ENCODE peak calls at places on chromosomes 16 and 17, in ten cellular contexts. Q, Y, G, R, D, I, C, H, M and Z are unnamed samples.

GRCh38 chr16:86199182-86199581 is 300.2 kb downstream of the IRF8 start:
- DNase-seq in H (no peak), Y (no peak), C (no peak), M (no peak), G (no peak), I (no peak), Q (no peak), D (no peak), R (no peak), Z (no peak)

GRCh38 chr17:81328925-81329278 is 33.8 kb upstream of the SLC38A10 start:
- DNase-seq in I (no peak), Y (no peak), Q (no peak), D (peak), H (no peak), M (peak), R (peak), C (no peak), G (peak), Z (no peak)

GRCh38 chr17:4354862-4355514 is 11.5 kb downstream of the UBE2G1 start:
- DNase-seq in D (no peak), Y (no peak), Q (no peak), R (no peak), I (no peak), H (no peak), C (peak), G (no peak), M (peak), Z (no peak)

GRCh38 chr17:35291802-35292201 is 48.9 kb downstream of the SLFN5 start:
- DNase-seq in I (no peak), Y (no peak), D (no peak), G (no peak), H (no peak), R (no peak), Q (no peak), C (no peak), M (no peak), Z (no peak)

GRCh38 chr16:67170168-67170947 is at the start of gene NOL3:
- DNase-seq in C (peak), Y (no peak), I (peak), Q (peak), H (no peak), M (peak), G (peak), D (peak), R (peak), Z (peak)

GRCh38 chr17:56314026-56314425 is 160.8 kb downstream of the ANKFN1 start:
- DNase-seq in G (no peak), Q (no peak), D (no peak), H (no peak), Y (no peak), R (peak), I (no peak), C (no peak), M (no peak), Z (no peak)

GRCh38 chr17:39173539-39174274 is 7.7 kb upstream of the ARL5C start:
- DNase-seq in M (no peak), Q (no peak), H (no peak), G (no peak), Y (no peak), I (no peak), R (no peak), D (no peak), C (no peak), Z (no peak)

GRCh38 chr16:28264656-28265055 is 27.7 kb upstream of the SBK1 start:
- DNase-seq in R (peak), Y (peak), I (no peak), D (no peak), C (peak), G (no peak), H (peak), Q (no peak), M (no peak), Z (peak)

GRCh38 chr17:81093576-81094223 is 58.7 kb downstream of the BAIAP2 start:
- DNase-seq in M (no peak), Y (no peak), D (no peak), C (no peak), G (no peak), I (no peak), R (no peak), H (no peak), Q (no peak), Z (no peak)

GRCh38 chr17:76234354-76234679 is 6.0 kb downstream of the RNF157 start:
- DNase-seq in G (no peak), C (no peak), Q (no peak), H (no peak), D (no peak), Y (no peak), I (no peak), M (no peak), R (no peak), Z (no peak)

GRCh38 chr17:54947396-54947795 is 21.1 kb downstream of the COX11 start:
- DNase-seq in R (peak), D (no peak), G (no peak), C (peak), Q (no peak), M (no peak), I (no peak), Y (no peak), H (no peak), Z (no peak)

GRCh38 chr16:56048425-56049100 is 142.7 kb upstream of the GNAO1 start:
- DNase-seq in D (no peak), R (peak), G (no peak), M (no peak), Y (no peak), C (no peak), Q (no peak), H (no peak), I (no peak), Z (no peak)

GRCh38 chr17:3011891-3012290 is 51.5 kb downstream of the OR1D5 start:
- DNase-seq in C (peak), Q (no peak), H (no peak), D (no peak), M (no peak), R (no peak), Y (no peak), I (no peak), G (no peak), Z (peak)

GRCh38 chr16:8848939-8849391 is 19.8 kb downstream of the CARHSP1 start:
- DNase-seq in Y (no peak), G (peak), M (no peak), H (no peak), Q (no peak), D (peak), I (no peak), C (no peak), R (peak), Z (no peak)

GRCh38 chr16:4323845-4324478 is 8.1 kb downstream of the GLIS2 start:
- DNase-seq in Y (no peak), M (peak), C (no peak), R (no peak), I (peak), D (peak), G (peak), Q (peak), H (no peak), Z (peak)

GRCh38 chr17:44105483-44105882 is 18.0 kb downstream of the HDAC5 start:
- DNase-seq in C (no peak), Y (no peak), G (no peak), H (no peak), Q (no peak), M (no peak), I (no peak), R (no peak), D (no peak), Z (no peak)

GRCh38 chr16:73172621-73173312 is 124.8 kb upstream of the ZFHX3 start:
- DNase-seq in R (no peak), Q (peak), H (peak), I (peak), G (peak), Y (peak), C (peak), D (peak), M (peak), Z (peak)

GRCh38 chr16:62038225-62038624 is 2.0 kb upstream of the CDH8 start:
- DNase-seq in R (no peak), Q (no peak), Y (no peak), M (no peak), C (no peak), I (no peak), G (no peak), H (no peak), D (no peak), Z (no peak)

GRCh38 chr16:62034236-62035114 is 1.8 kb downstream of the CDH8 start:
- DNase-seq in Y (no peak), D (no peak), G (no peak), M (peak), R (no peak), Q (no peak), I (no peak), H (peak), C (no peak), Z (no peak)

GRCh38 chr16:62035115-62036092 is 834 bp downstream of the CDH8 start:
- DNase-seq in I (no peak), G (no peak), D (no peak), H (peak), Y (no peak), M (peak), Q (no peak), C (no peak), R (no peak), Z (no peak)

GRCh38 chr16:62036807-62037135 is 533 bp upstream of the CDH8 start:
- DNase-seq in M (peak), D (no peak), Q (no peak), Y (no peak), C (no peak), R (no peak), G (no peak), I (no peak), H (no peak), Z (no peak)

DNA sequence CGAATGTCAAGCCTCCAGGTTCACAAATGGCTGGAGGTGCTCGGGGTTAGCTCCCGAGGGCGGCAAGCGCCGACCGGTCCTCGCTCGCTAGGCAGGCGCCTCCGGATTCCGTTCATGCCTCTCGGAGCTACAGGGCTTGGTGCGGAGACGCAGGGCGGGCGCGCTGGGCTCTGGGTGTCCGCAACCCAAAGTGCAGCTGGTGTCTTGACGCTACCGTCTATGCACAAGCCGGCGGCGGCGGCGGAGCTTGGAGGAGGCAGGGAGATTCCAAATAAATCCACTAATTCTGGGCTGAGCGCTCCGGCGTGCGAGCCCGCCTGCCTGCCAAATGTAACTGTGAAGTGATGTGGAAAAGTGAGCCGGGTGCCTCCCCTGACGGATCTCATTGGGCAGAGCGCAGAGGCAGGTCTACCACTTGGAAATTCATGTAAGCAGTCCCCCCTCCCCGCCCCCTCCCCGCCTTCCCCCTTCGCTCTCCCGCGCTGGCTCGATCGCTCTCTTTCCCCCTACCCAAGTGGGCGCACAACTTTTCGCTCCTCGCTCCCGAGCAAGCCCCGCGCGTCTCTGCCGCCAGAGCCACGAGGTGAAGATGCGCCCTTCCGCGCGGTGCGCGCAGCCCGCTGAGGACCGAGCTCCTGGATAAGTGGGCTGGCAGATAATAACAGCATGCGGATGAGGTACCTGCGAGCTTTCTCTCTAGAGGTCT is at the start of gene CDH8:
- DNase-seq in M (peak), H (peak), G (no peak), Y (no peak), R (no peak), D (peak), C (no peak), Q (no peak), I (no peak), Z (no peak)
- H3K4me3 ChIP-seq in M (peak), H (peak), G (peak), Y (no peak), R (no peak), D (peak), C (no peak), Q (peak), I (no peak), Z (peak)

GRCh38 chr17:42018339-42018738 is 1.1 kb upstream of the DNAJC7 start:
- DNase-seq in D (no peak), G (no peak), Y (no peak), Q (no peak), R (peak), C (no peak), M (peak), I (no peak), H (no peak), Z (no peak)
- H3K4me3 ChIP-seq in D (peak), G (peak), Y (peak), Q (peak), R (peak), C (no peak), M (peak), I (no peak), H (peak), Z (peak)

GRCh38 chr17:82613283-82614094 is 34.8 kb downstream of the WDR45B start:
- DNase-seq in R (no peak), M (peak), Y (no peak), D (no peak), G (no peak), C (no peak), H (no peak), I (no peak), Q (no peak), Z (no peak)
- H3K4me3 ChIP-seq in R (no peak), M (no peak), Y (no peak), D (no peak), G (no peak), C (no peak), H (no peak), I (no peak), Q (no peak), Z (no peak)

GRCh38 chr17:6947745-6948144 is 48.1 kb upstream of the ALOX12 start:
- DNase-seq in C (no peak), H (no peak), M (no peak), G (no peak), Q (no peak), R (no peak), I (no peak), Y (no peak), D (no peak), Z (no peak)

GRCh38 chr17:6948976-6949375 is 46.9 kb upstream of the ALOX12 start:
- DNase-seq in M (no peak), R (no peak), D (no peak), G (no peak), Q (no peak), C (no peak), Y (no peak), I (no peak), H (no peak), Z (no peak)

GRCh38 chr17:6953689-6954088 is 42.2 kb upstream of the ALOX12 start:
- DNase-seq in G (no peak), H (no peak), I (no peak), Y (no peak), D (no peak), Q (no peak), M (no peak), R (no peak), C (no peak), Z (no peak)

GRCh38 chr17:6948562-6948961 is 47.3 kb upstream of the ALOX12 start:
- DNase-seq in R (peak), Y (no peak), D (no peak), G (no peak), C (no peak), I (no peak), M (no peak), Q (no peak), H (no peak), Z (no peak)
- H3K4me3 ChIP-seq in R (no peak), Y (no peak), D (no peak), G (no peak), C (no peak), I (no peak), M (no peak), Q (no peak), H (no peak), Z (no peak)

DNA sequence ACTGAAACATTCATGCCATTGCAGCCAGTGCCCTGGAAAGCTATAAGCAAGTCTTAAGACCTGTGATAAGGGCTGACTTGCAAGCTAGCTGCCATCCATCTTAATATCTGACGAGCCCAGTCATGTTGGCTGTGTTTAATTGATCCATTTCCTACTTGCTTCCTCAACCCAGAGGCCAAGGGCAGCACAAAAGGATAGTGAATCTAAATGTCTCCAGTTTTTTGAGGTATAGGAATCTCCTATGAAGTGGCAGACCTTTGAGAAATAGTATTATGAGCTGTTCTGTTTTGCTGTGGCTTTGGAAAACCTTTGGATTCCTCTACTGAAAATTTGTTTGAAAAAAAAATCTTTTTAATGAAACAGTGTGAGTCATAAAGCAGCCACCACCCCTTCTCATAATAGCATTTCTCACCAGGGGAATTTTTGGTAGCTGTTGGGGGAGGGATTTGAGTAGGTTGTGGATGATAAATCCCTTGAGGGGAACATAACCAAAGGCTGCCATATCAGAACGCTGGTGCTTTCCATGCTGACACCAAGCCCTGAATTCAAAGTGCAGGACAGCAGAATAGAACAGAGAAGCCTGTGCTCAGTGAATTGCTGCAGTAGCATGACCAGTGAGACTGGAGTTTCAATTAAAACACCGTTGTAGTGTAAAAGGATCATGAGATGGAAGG is 12.9 kb downstream of the ZNRF1 start:
- DNase-seq in I (no peak), C (no peak), R (peak), H (no peak), Q (no peak), D (peak), G (no peak), Y (peak), M (no peak), Z (no peak)
- H3K4me3 ChIP-seq in I (no peak), C (no peak), R (peak), H (no peak), Q (peak), D (no peak), G (no peak), Y (no peak), M (no peak), Z (peak)

GRCh38 chr17:8386841-8387240 is 3.8 kb upstream of the RPL26 start:
- DNase-seq in I (no peak), G (no peak), Q (no peak), H (no peak), R (no peak), M (peak), Y (no peak), C (no peak), D (no peak), Z (no peak)
- H3K4me3 ChIP-seq in I (no peak), G (no peak), Q (no peak), H (no peak), R (no peak), M (no peak), Y (no peak), C (no peak), D (no peak), Z (no peak)